ENCODE peak calls at places on chromosomes 6 and 20, in five cellular contexts. K is neuronal stem cell, O is IMR-90, B is H9, A is mesendoderm. C is an unnamed sample.
A peak's percentile ranks its signal among the peaks of the same experiment; 100 is the strongest.

GRCh38 chr20:49615401-49616153 is 47.6 kb upstream of the PTGIS start:
- DNase-seq in O (no peak), B (no peak), K (no peak), A (no peak), C (no peak)

GRCh38 chr6:143745160-143746133 is 67.7 kb downstream of the PHACTR2 start:
- DNase-seq in B (peak; percentile 58), A (peak; percentile 96), K (peak; percentile 40), O (peak; percentile 76), C (peak; percentile 97)

GRCh38 chr6:25012657-25013056 is 76.9 kb upstream of the RIPOR2 start:
- DNase-seq in A (no peak), B (no peak), K (no peak), O (peak; percentile 83), C (peak; percentile 10)

GRCh38 chr20:18805881-18806280 is 7.7 kb upstream of the SCP2D1 start:
- DNase-seq in B (no peak), A (peak; percentile 17), K (no peak), O (peak; percentile 41), C (no peak)

GRCh38 chr6:89032599-89032998 is 48.0 kb upstream of the PNRC1 start:
- DNase-seq in K (no peak), O (no peak), A (no peak), B (no peak), C (no peak)

GRCh38 chr20:10646006-10646405 is 27.8 kb downstream of the JAG1 start:
- DNase-seq in O (no peak), A (no peak), K (no peak), B (no peak), C (no peak)

GRCh38 chr6:86453232-86453631 is 484.1 kb upstream of the HTR1E start:
- DNase-seq in K (no peak), A (no peak), B (no peak), O (no peak), C (no peak)

GRCh38 chr20:3808141-3808479 is 12.0 kb downstream of the CDC25B start:
- DNase-seq in O (peak; percentile 92), K (no peak), B (no peak), A (no peak), C (peak; percentile 47)

GRCh38 chr6:43009124-43009523 is 4.6 kb downstream of the MEA1 start:
- DNase-seq in O (peak; percentile 27), B (no peak), A (peak; percentile 62), K (no peak), C (peak; percentile 46)

GRCh38 chr6:170405311-170405975 is 98.9 kb downstream of the FAM120B start:
- DNase-seq in B (no peak), O (peak; percentile 97), A (peak; percentile 42), K (no peak), C (peak; percentile 40)

GRCh38 chr20:14337400-14338171 is at the start of gene FLRT3:
- DNase-seq in A (peak; percentile 98), O (peak; percentile 96), B (peak; percentile 88), K (peak; percentile 91), C (peak; percentile 86)

GRCh38 chr6:128406453-128406852 is 113.9 kb downstream of the PTPRK start:
- DNase-seq in K (no peak), B (no peak), O (no peak), A (no peak), C (no peak)

GRCh38 chr20:9492067-9492466 is 22.3 kb upstream of the LAMP5 start:
- DNase-seq in B (no peak), K (no peak), O (peak; percentile 34), A (no peak), C (no peak)

GRCh38 chr20:9130407-9130995 is 61.6 kb downstream of the PLCB4 start:
- DNase-seq in K (no peak), A (no peak), B (no peak), O (peak; percentile 44), C (no peak)

GRCh38 chr20:6402026-6402425 is 279.2 kb upstream of the FERMT1 start:
- DNase-seq in K (no peak), A (no peak), O (peak; percentile 29), B (no peak), C (no peak)

GRCh38 chr6:11122380-11122779 is 10.9 kb upstream of the ERVFRD-1 start:
- DNase-seq in A (no peak), O (no peak), K (no peak), B (no peak), C (no peak)

GRCh38 chr20:13788167-13788834 is 3.5 kb downstream of the NDUFAF5 start:
- DNase-seq in A (peak; percentile 81), O (peak; percentile 69), K (peak; percentile 21), B (peak; percentile 46), C (peak; percentile 69)

GRCh38 chr6:90846824-90847223 is 260.0 kb upstream of the MAP3K7 start:
- DNase-seq in B (no peak), K (no peak), A (peak; percentile 6), O (no peak), C (peak; percentile 25)

GRCh38 chr20:12404941-12405340 is 487.2 kb downstream of the BTBD3 start:
- DNase-seq in O (no peak), B (no peak), A (peak; percentile 68), K (no peak), C (peak; percentile 27)

GRCh38 chr6:113363866-113364265 is 493.3 kb upstream of the MARCKS start:
- DNase-seq in K (no peak), O (peak; percentile 50), B (no peak), A (no peak), C (no peak)

GRCh38 chr6:36682328-36683144 is 4.0 kb downstream of the CDKN1A start:
- DNase-seq in B (peak; percentile 49), O (no peak), K (no peak), A (peak; percentile 53), C (peak; percentile 88)
- H2BK120ac ChIP-seq in B (no peak overlapping the region), O (no peak overlapping the region), K (no peak overlapping the region), A (no peak overlapping the region), C (peak overlapping the region; percentile 66)

GRCh38 chr6:56842602-56843475 is 112.1 kb upstream of the BEND6 start:
- DNase-seq in B (peak; percentile 57), A (peak; percentile 78), O (peak; percentile 60), K (no peak), C (peak; percentile 8)
- H2BK120ac ChIP-seq in B (no peak overlapping the region), A (peak overlapping the region; percentile 90), O (peak overlapping the region; percentile 90), K (no peak overlapping the region), C (peak overlapping the region; percentile 1)

DNA sequence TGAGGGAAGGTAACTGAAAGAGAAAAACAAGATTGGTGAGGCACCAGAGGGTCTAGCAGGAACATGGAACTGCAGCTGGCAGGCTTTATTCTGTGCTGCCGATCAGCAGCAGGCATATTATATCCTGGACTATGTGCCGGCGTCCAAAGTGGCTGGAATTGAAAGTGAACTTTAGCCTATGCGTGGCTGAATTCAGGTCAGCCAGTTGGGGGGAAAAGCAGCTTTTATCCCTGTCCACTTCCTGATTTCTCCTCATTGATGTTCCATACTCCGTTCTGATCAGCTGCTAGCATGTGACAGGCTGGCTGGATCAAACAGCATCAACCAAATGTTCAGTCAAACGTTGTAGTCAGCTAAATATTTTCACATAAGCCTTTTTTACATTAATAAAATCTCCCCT is 99.0 kb downstream of the CAP2 start:
- DNase-seq in A (no peak), K (no peak), O (no peak), B (no peak), C (no peak)
- H2BK120ac ChIP-seq in A (no peak overlapping the region), K (no peak overlapping the region), O (peak overlapping the region; percentile 60), B (no peak overlapping the region), C (no peak overlapping the region)

GRCh38 chr6:93859964-93860363 is 440.6 kb upstream of the EPHA7 start:
- DNase-seq in B (no peak), K (peak; percentile 11), A (peak; percentile 64), O (no peak), C (no peak)
- H2BK120ac ChIP-seq in B (no peak overlapping the region), K (no peak overlapping the region), A (no peak overlapping the region), O (no peak overlapping the region), C (no peak overlapping the region)

GRCh38 chr20:62608218-62608565 is 34.1 kb upstream of the SLCO4A1 start:
- DNase-seq in K (no peak), B (no peak), A (no peak), O (no peak), C (no peak)
- H2BK120ac ChIP-seq in K (no peak overlapping the region), B (no peak overlapping the region), A (no peak overlapping the region), O (no peak overlapping the region), C (no peak overlapping the region)

DNA sequence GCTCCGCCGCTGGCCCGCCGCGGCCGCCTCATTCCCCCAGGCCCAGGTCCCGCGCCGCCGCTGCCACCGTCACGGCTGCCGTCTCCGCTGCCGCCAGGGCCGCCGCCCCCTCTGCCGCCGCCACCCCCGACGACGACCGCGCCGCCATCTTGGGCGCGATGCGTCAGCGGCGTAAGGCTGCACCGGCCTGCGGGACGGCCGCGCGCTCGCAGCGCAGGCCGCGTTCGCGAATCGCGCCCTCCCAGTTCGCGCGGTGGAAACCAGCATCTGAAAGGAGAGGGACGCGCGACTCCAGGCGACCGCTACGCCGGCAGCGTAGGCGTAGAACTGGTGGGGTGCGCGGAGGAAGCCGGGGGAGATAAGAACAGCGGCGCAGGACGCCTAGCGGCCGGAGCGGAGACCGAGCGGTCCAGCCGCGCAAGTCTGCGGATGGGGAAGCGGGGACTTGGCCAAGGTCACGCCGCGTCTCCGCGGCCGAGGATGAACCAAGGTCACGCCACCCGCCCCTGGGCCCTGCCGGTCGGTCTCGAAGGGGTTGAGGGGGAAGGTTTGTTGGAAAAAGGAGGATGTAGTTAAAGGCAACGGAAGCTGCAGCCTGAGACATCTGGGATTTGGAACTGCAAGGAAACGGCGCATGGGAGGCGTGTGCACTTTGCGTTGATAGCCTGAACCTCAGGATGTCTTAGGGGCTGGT is at the start of gene NUDT3:
- DNase-seq in B (peak; percentile 94), K (peak; percentile 95), O (peak; percentile 93), A (peak; percentile 95), C (peak; percentile 95)
- H2BK120ac ChIP-seq in B (no peak within 1 kb of the TSS), K (peak within 1 kb of the TSS; percentile 69), O (peak within 1 kb of the TSS; percentile 51), A (peak within 1 kb of the TSS; percentile 6), C (peak within 1 kb of the TSS; percentile 65)

GRCh38 chr6:100153656-100154055 is 159.6 kb upstream of the MCHR2 start:
- DNase-seq in A (no peak), B (no peak), K (no peak), O (no peak), C (no peak)
- H2BK120ac ChIP-seq in A (no peak overlapping the region), B (no peak overlapping the region), K (no peak overlapping the region), O (no peak overlapping the region), C (no peak overlapping the region)

GRCh38 chr20:37265152-37265551 is 3.5 kb upstream of the GHRH start:
- DNase-seq in K (no peak), A (no peak), O (no peak), B (no peak), C (peak; percentile 74)

GRCh38 chr20:37271421-37271768 is 9.8 kb upstream of the GHRH start:
- DNase-seq in B (no peak), A (no peak), O (no peak), K (no peak), C (no peak)

GRCh38 chr20:37270586-37271420 is 9.2 kb upstream of the GHRH start:
- DNase-seq in A (no peak), B (no peak), K (no peak), O (peak; percentile 50), C (peak; percentile 38)

GRCh38 chr20:37266940-37267683 is 5.5 kb upstream of the GHRH start:
- DNase-seq in B (no peak), A (no peak), K (no peak), O (no peak), C (no peak)

DNA sequence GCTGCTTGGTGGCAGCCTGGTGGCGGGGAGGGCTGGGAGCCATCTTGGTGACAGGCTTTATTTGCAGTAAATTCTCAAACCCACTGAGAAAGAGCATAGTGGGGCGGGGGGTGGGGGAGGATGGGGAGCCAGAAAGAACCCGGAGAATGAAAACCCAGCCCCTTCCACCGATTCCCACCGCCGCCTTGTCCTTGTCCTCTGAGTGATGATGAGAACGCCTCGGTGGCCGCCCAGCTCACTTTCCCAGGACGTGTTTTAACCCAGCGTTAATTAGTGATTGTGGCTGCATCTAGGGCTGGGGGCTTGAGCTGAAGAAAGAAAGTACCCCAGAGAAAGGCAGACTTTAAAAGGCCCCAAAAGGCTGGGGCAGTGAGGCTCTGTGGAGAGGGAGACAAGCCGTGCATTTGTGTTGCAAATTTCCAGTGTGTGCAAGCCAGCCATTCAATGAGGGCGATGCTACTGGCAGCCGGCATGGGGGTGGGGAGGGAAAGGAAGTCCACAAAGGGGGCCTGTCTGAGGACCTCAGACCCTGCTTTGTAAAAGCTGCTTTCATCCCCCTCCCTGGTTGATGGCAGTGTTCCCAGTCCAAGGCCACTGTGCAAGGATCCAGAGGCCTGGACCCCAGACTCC is 6.2 kb upstream of the GHRH start:
- DNase-seq in O (no peak), K (no peak), B (peak; percentile 66), A (no peak), C (no peak)
- H2BK120ac ChIP-seq in O (no peak overlapping the region), K (no peak overlapping the region), B (no peak overlapping the region), A (no peak overlapping the region), C (no peak overlapping the region)

C was measured in trophoblast cell.